ENCODE peak calls at places on chromosomes 5 and 9, in five cellular contexts. O is cardiac fibroblast, A is mammary epithelial cell, X is IMR-90, Y is Caco-2. D is an unnamed sample.

GRCh38 chr5:9630251-9630650 is at the start of gene TAS2R1:
- DNase-seq in O (no peak), A (no peak), X (no peak), Y (no peak), D (no peak)

GRCh38 chr9:131420913-131421312 is 27.0 kb downstream of the PRRC2B start:
- DNase-seq in O (peak; percentile 55), A (peak; percentile 47), X (peak; percentile 60), Y (no peak), D (no peak)

GRCh38 chr9:121321039-121321503 is 49.0 kb downstream of the STOM start:
- DNase-seq in O (peak; percentile 43), A (no peak), X (no peak), Y (no peak), D (no peak)

GRCh38 chr9:96478829-96479371 is 28.9 kb downstream of the HABP4 start:
- DNase-seq in O (peak; percentile 56), A (no peak), X (peak; percentile 49), Y (no peak), D (no peak)

GRCh38 chr5:74409737-74410136 is 230.8 kb downstream of the ENC1 start:
- DNase-seq in O (no peak), A (no peak), X (no peak), Y (no peak), D (no peak)

GRCh38 chr5:65395526-65396155 is 86.1 kb downstream of the ADAMTS6 start:
- DNase-seq in O (peak; percentile 75), A (peak; percentile 23), X (peak; percentile 22), Y (no peak), D (no peak)

GRCh38 chr5:14257995-14258403 is 114.9 kb downstream of the TRIO start:
- DNase-seq in O (no peak), A (no peak), X (no peak), Y (no peak), D (no peak)

GRCh38 chr5:120368923-120369715 is 95.0 kb upstream of the PRR16 start:
- DNase-seq in O (no peak), A (peak; percentile 91), X (no peak), Y (no peak), D (no peak)

GRCh38 chr5:16673241-16673998 is 56.6 kb upstream of the RETREG1 start:
- DNase-seq in O (no peak), A (no peak), X (no peak), Y (no peak), D (no peak)

GRCh38 chr9:98159790-98160189 is 32.6 kb downstream of the CORO2A start:
- DNase-seq in O (no peak), A (no peak), X (no peak), Y (no peak), D (no peak)

GRCh38 chr5:96657068-96657467 is 5.1 kb upstream of the CAST start:
- DNase-seq in O (peak; percentile 95), A (peak; percentile 96), X (peak; percentile 94), Y (no peak), D (no peak)

GRCh38 chr9:112059145-112059979 is 115.7 kb downstream of the SUSD1 start:
- DNase-seq in O (peak; percentile 98), A (peak; percentile 90), X (peak; percentile 92), Y (no peak), D (no peak)

GRCh38 chr5:91885291-91886265 is 502.5 kb upstream of the ARRDC3 start:
- DNase-seq in O (no peak), A (no peak), X (no peak), Y (no peak), D (no peak)

GRCh38 chr5:180070726-180071417 is 687 bp downstream of the RNF130 start:
- DNase-seq in O (peak; percentile 63), A (peak; percentile 64), X (peak; percentile 55), Y (no peak), D (peak; percentile 39)

GRCh38 chr5:138649775-138650174 is 74.6 kb upstream of the HSPA9 start:
- DNase-seq in O (no peak), A (no peak), X (no peak), Y (no peak), D (no peak)

GRCh38 chr5:61673007-61673735 is 341.1 kb downstream of the ZSWIM6 start:
- DNase-seq in O (peak; percentile 25), A (peak; percentile 83), X (peak; percentile 41), Y (no peak), D (no peak)

GRCh38 chr5:163916856-163917255 is 411.4 kb downstream of the MAT2B start:
- DNase-seq in O (peak; percentile 47), A (no peak), X (no peak), Y (no peak), D (no peak)

GRCh38 chr5:1648806-1649205 is 125.0 kb upstream of the LPCAT1 start:
- DNase-seq in O (peak; percentile 63), A (no peak), X (no peak), Y (no peak), D (no peak)

GRCh38 chr5:96807099-96807654 is 568 bp downstream of the ERAP1 start:
- DNase-seq in O (peak; percentile 58), A (peak; percentile 67), X (peak; percentile 53), Y (peak; percentile 66), D (peak; percentile 52)

GRCh38 chr9:111393971-111394370 is 63.9 kb upstream of the OR2K2 start:
- DNase-seq in O (no peak), A (no peak), X (no peak), Y (no peak), D (no peak)

GRCh38 chr9:108478431-108478837 is 377.4 kb downstream of the ACTL7B start:
- DNase-seq in O (peak; percentile 93), A (peak; percentile 94), X (peak; percentile 90), Y (no peak), D (no peak)

GRCh38 chr5:112579771-112580170 is 157.9 kb upstream of the APC start:
- DNase-seq in O (no peak), A (no peak), X (no peak), Y (no peak), D (no peak)

GRCh38 chr9:121860744-121861143 is 209.3 kb downstream of the DAB2IP start:
- DNase-seq in O (peak; percentile 90), A (peak; percentile 57), X (peak; percentile 90), Y (no peak), D (no peak)

GRCh38 chr5:1963941-1964451 is 81.3 kb upstream of the IRX4 start:
- DNase-seq in O (no peak), A (no peak), X (no peak), Y (no peak), D (no peak)

GRCh38 chr5:52638732-52639131 is 149.0 kb upstream of the ITGA1 start:
- DNase-seq in O (no peak), A (peak; percentile 1), X (no peak), Y (no peak), D (no peak)

GRCh38 chr9:34653610-34654072 is 1.7 kb downstream of the IL11RA start:
- DNase-seq in O (no peak), A (no peak), X (peak; percentile 20), Y (no peak), D (no peak)

GRCh38 chr5:28954074-28954473 is 1915.7 kb upstream of the CDH9 start:
- DNase-seq in O (no peak), A (peak; percentile 1), X (no peak), Y (no peak), D (no peak)

GRCh38 chr5:37831821-37832524 is 7.9 kb downstream of the GDNF start:
- DNase-seq in O (peak; percentile 60), A (peak; percentile 30), X (peak; percentile 84), Y (no peak), D (no peak)

GRCh38 chr9:133199648-133200321 is 9.3 kb downstream of the OBP2B start:
- DNase-seq in O (peak; percentile 4), A (no peak), X (no peak), Y (no peak), D (no peak)

GRCh38 chr9:96025995-96026572 is 150.6 kb downstream of the ERCC6L2 start:
- DNase-seq in O (no peak), A (no peak), X (no peak), Y (no peak), D (peak; percentile 47)

GRCh38 chr5:52015760-52016159 is 632.5 kb downstream of the ISL1 start:
- DNase-seq in O (no peak), A (no peak), X (no peak), Y (no peak), D (no peak)

GRCh38 chr9:4324513-4324912 is 24.6 kb upstream of the GLIS3 start:
- DNase-seq in O (peak; percentile 85), A (no peak), X (peak; percentile 82), Y (no peak), D (no peak)

GRCh38 chr9:73780916-73781315 is 629.3 kb downstream of the ANXA1 start:
- DNase-seq in O (peak; percentile 63), A (peak; percentile 93), X (no peak), Y (no peak), D (no peak)

GRCh38 chr5:38830521-38831051 is 15.2 kb upstream of the OSMR start:
- DNase-seq in O (peak; percentile 77), A (peak; percentile 93), X (peak; percentile 74), Y (no peak), D (no peak)

GRCh38 chr9:124394596-124394995 is 20.6 kb downstream of the PSMB7 start:
- DNase-seq in O (no peak), A (no peak), X (no peak), Y (no peak), D (no peak)
- TF ChIP-seq CTCF in O (no peak), A (no peak), X (peak; percentile 29), Y (no peak), D (no peak)

GRCh38 chr9:93116049-93116961 is 17.7 kb downstream of the NINJ1 start:
- DNase-seq in O (peak; percentile 81), A (no peak), X (peak; percentile 72), Y (peak; percentile 9), D (no peak)
- TF ChIP-seq CTCF in O (no peak), A (no peak), X (no peak), Y (no peak), D (no peak)

DNA sequence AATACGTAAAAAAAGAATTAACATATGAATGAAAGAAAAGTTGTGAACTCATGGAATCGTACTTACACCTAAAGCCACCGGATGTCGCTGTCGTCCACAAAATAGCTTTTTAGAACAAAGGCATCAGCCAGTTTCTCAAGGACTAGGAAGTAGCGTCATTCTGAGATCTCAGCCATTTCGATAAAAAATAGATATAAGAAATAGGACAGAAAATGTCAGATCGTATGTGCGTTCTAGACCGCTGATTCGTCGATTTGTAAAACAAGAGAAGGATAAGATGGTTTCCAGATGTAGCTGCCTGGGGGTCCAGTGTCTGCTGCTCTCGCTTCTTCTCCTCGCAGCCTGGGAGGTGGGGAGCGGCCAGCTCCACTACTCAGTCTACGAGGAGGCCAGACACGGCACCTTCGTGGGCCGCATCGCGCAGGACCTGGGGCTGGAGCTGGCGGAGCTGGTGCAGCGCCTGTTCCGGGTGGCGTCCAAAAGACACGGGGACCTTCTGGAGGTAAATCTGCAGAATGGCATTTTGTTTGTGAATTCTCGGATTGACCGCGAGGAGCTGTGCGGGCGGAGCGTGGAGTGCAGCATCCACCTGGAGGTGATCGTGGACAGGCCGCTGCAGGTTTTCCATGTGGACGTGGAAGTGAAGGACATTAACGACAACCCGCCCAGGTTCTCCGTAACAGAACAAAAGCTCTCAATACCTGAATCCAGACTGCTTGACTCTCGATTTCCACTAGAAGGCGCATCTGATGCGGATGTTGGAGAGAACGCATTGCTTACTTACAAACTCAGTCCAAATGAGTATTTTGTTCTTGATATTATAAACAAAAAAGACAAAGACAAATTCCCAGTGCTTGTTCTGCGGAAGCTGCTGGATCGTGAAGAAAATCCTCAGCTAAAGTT is at the start of gene PCDHA10:
- DNase-seq in O (peak; percentile 35), A (no peak), X (no peak), Y (no peak), D (no peak)
- TF ChIP-seq CTCF in O (peak; percentile 2), A (no peak), X (no peak), Y (no peak), D (peak; percentile 70)

DNA sequence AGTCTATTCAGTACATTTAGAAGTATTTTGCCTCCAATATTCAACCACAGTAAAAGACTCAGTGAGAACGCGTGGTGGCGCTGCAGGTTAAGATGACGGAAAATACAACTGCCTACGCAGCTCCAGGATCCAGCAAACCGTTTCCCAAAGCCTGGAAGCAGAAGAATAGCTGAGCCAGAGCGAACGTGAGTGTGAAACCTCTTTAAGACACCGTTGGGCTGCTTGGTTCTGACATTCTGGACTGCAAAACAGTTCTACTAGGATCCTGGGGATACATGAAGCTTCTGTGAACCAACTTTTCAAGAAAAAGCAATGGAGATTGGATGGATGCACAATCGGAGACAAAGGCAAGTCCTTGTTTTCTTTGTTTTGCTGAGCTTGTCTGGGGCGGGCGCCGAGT is at the start of gene PCDHB16:
- DNase-seq in O (peak; percentile 12), A (peak; percentile 3), X (peak; percentile 32), Y (no peak), D (peak; percentile 63)
- TF ChIP-seq CTCF in O (peak; percentile 20), A (peak; percentile 48), X (peak; percentile 43), Y (no peak), D (peak; percentile 62)